ENCODE peak calls at places on chromosomes 13 and 19, in four cellular contexts. One of them, this sample, is unnamed.

GRCh38 chr19:1849999-1850398 is 1.7 kb upstream of the REXO1 start:
- DNase-seq in neural progenitor cell: no peak
- DNase-seq in Karpas-422: no peak
- DNase-seq in adipocyte: no peak
- DNase-seq in this sample: no peak

GRCh38 chr19:9865732-9866627 is 30.9 kb downstream of the PIN1 start:
- DNase-seq in neural progenitor cell: peak
- DNase-seq in Karpas-422: no peak
- DNase-seq in adipocyte: no peak
- DNase-seq in this sample: no peak

GRCh38 chr13:76024151-76024550 is 388.0 kb downstream of the LMO7 start:
- DNase-seq in neural progenitor cell: no peak
- DNase-seq in Karpas-422: no peak
- DNase-seq in adipocyte: no peak
- DNase-seq in this sample: peak

GRCh38 chr13:71015516-71015915 is 851.5 kb downstream of the DACH1 start:
- DNase-seq in neural progenitor cell: no peak
- DNase-seq in Karpas-422: no peak
- DNase-seq in adipocyte: no peak
- DNase-seq in this sample: no peak

GRCh38 chr13:93227280-93227905 is 786 bp downstream of the GPC6 start:
- DNase-seq in neural progenitor cell: peak
- DNase-seq in Karpas-422: no peak
- DNase-seq in adipocyte: peak
- DNase-seq in this sample: peak

GRCh38 chr19:14081797-14082674 is 3.5 kb downstream of the C19orf67 start:
- DNase-seq in neural progenitor cell: peak
- DNase-seq in Karpas-422: no peak
- DNase-seq in adipocyte: peak
- DNase-seq in this sample: peak

GRCh38 chr13:79710376-79710775 is 229.4 kb downstream of the NDFIP2 start:
- DNase-seq in neural progenitor cell: no peak
- DNase-seq in Karpas-422: no peak
- DNase-seq in adipocyte: peak
- DNase-seq in this sample: no peak

GRCh38 chr13:44816701-44817684 is 172.3 kb downstream of the NUFIP1 start:
- DNase-seq in neural progenitor cell: no peak
- DNase-seq in Karpas-422: peak
- DNase-seq in adipocyte: no peak
- DNase-seq in this sample: peak

GRCh38 chr19:32469796-32470195 is 64.2 kb downstream of the DPY19L3 start:
- DNase-seq in neural progenitor cell: no peak
- DNase-seq in Karpas-422: no peak
- DNase-seq in adipocyte: no peak
- DNase-seq in this sample: no peak

GRCh38 chr13:42068886-42069285 is 20.4 kb downstream of the DGKH start:
- DNase-seq in neural progenitor cell: no peak
- DNase-seq in Karpas-422: no peak
- DNase-seq in adipocyte: no peak
- DNase-seq in this sample: no peak

GRCh38 chr13:107450931-107451330 is 764.4 kb downstream of the LIG4 start:
- DNase-seq in neural progenitor cell: no peak
- DNase-seq in Karpas-422: no peak
- DNase-seq in adipocyte: peak
- DNase-seq in this sample: peak

GRCh38 chr13:73966331-73966730 is 167.9 kb downstream of the KLF12 start:
- DNase-seq in neural progenitor cell: no peak
- DNase-seq in Karpas-422: peak
- DNase-seq in adipocyte: no peak
- DNase-seq in this sample: no peak

GRCh38 chr13:27496851-27497250 is 46.5 kb upstream of the MTIF3 start:
- DNase-seq in neural progenitor cell: no peak
- DNase-seq in Karpas-422: no peak
- DNase-seq in adipocyte: no peak
- DNase-seq in this sample: no peak

GRCh38 chr13:39038569-39038898 is 278 bp downstream of the NHLRC3 start:
- DNase-seq in neural progenitor cell: no peak
- DNase-seq in Karpas-422: peak
- DNase-seq in adipocyte: peak
- DNase-seq in this sample: peak

GRCh38 chr13:43074824-43075510 is 51.6 kb downstream of the DNAJC15 start:
- DNase-seq in neural progenitor cell: no peak
- DNase-seq in Karpas-422: no peak
- DNase-seq in adipocyte: no peak
- DNase-seq in this sample: no peak
- H3K9ac ChIP-seq in neural progenitor cell: no peak
- H3K9ac ChIP-seq in Karpas-422: no peak
- H3K9ac ChIP-seq in adipocyte: no peak
- H3K9ac ChIP-seq in this sample: no peak

DNA sequence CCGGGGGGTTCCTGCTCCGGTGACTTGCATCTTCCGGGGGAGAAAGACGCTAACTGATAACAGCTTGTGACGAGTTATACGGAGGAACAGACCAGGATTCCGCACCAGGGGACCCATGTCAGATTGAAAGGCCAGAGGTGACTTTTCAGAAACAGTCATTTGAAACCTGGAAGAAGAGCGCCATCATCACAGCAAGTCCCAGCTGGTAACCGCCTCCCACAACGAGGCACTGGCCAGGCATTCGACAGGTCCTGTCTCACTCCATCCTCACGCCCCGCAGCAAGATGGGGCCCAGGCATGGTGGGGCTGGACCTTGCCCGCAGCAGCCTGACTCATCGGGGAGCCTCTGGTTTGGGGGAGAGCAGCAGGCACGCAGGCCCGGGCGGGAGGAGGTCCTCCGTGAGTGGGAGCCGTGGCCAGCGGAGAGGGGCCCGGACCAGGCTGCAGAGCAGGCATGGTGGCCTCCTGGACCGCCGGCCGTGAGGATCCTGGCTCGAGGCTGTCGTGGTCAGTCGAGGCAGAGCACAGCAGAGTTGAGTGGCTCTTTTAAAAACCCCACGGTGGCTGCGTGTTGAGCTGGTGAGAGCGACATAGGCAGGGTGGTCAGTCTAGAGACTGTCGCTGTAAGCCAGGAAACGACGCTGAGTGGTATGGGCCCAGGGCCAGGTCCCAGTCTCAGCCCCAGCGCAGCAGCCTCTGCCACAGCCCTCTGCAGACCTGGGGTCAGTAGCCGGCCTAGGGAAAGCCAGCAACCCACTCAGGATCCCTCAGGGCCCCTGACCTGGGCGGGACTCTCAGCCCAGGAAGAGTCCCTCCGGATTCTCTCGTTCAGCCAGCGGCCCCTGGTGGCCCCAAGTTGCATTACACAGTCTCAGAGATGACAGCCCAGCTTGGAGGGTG is 94.9 kb upstream of the MCF2L start:
- DNase-seq in neural progenitor cell: peak
- DNase-seq in Karpas-422: peak
- DNase-seq in adipocyte: peak
- DNase-seq in this sample: peak
- H3K4me3 ChIP-seq in neural progenitor cell: no peak
- H3K4me3 ChIP-seq in Karpas-422: no peak
- H3K4me3 ChIP-seq in adipocyte: no peak
- H3K4me3 ChIP-seq in this sample: no peak

GRCh38 chr19:3387645-3388589 is 21.5 kb downstream of the NFIC start:
- DNase-seq in neural progenitor cell: no peak
- DNase-seq in Karpas-422: no peak
- DNase-seq in adipocyte: peak
- DNase-seq in this sample: no peak
- H3K9ac ChIP-seq in neural progenitor cell: no peak
- H3K9ac ChIP-seq in Karpas-422: no peak
- H3K9ac ChIP-seq in adipocyte: peak
- H3K9ac ChIP-seq in this sample: no peak

GRCh38 chr19:48395499-48395898 is 2.0 kb downstream of the GRIN2D start:
- DNase-seq in neural progenitor cell: no peak
- DNase-seq in Karpas-422: no peak
- DNase-seq in adipocyte: no peak
- DNase-seq in this sample: no peak

GRCh38 chr19:48393559-48394330 is at the start of gene GRIN2D:
- DNase-seq in neural progenitor cell: peak
- DNase-seq in Karpas-422: no peak
- DNase-seq in adipocyte: peak
- DNase-seq in this sample: peak

GRCh38 chr19:48393196-48393558 is 291 bp upstream of the GRIN2D start:
- DNase-seq in neural progenitor cell: no peak
- DNase-seq in Karpas-422: no peak
- DNase-seq in adipocyte: no peak
- DNase-seq in this sample: no peak

GRCh38 chr19:48395170-48395455 is 1.6 kb downstream of the GRIN2D start:
- DNase-seq in neural progenitor cell: no peak
- DNase-seq in Karpas-422: no peak
- DNase-seq in adipocyte: no peak
- DNase-seq in this sample: no peak

GRCh38 chr19:48394331-48395169 is 1.1 kb downstream of the GRIN2D start:
- DNase-seq in neural progenitor cell: no peak
- DNase-seq in Karpas-422: no peak
- DNase-seq in adipocyte: no peak
- DNase-seq in this sample: no peak
- H3K4me3 ChIP-seq in neural progenitor cell: peak
- H3K4me3 ChIP-seq in Karpas-422: no peak
- H3K4me3 ChIP-seq in adipocyte: peak
- H3K4me3 ChIP-seq in this sample: peak

GRCh38 chr13:77916481-77916880 is 2.1 kb downstream of the EDNRB start:
- DNase-seq in neural progenitor cell: no peak
- DNase-seq in Karpas-422: no peak
- DNase-seq in adipocyte: no peak
- DNase-seq in this sample: no peak
- H3K9ac ChIP-seq in neural progenitor cell: no peak
- H3K9ac ChIP-seq in Karpas-422: no peak
- H3K9ac ChIP-seq in adipocyte: peak
- H3K9ac ChIP-seq in this sample: no peak

GRCh38 chr19:17108453-17108784 is 32.8 kb downstream of the MYO9B start:
- DNase-seq in neural progenitor cell: no peak
- DNase-seq in Karpas-422: peak
- DNase-seq in adipocyte: no peak
- DNase-seq in this sample: no peak
- H3K4me3 ChIP-seq in neural progenitor cell: no peak
- H3K4me3 ChIP-seq in Karpas-422: peak
- H3K4me3 ChIP-seq in adipocyte: peak
- H3K4me3 ChIP-seq in this sample: peak

GRCh38 chr19:36026091-36026876 is 6.4 kb downstream of the CLIP3 start:
- DNase-seq in neural progenitor cell: no peak
- DNase-seq in Karpas-422: no peak
- DNase-seq in adipocyte: no peak
- DNase-seq in this sample: no peak

GRCh38 chr19:36019061-36019670 is 5.2 kb upstream of the ALKBH6 start:
- DNase-seq in neural progenitor cell: no peak
- DNase-seq in Karpas-422: no peak
- DNase-seq in adipocyte: no peak
- DNase-seq in this sample: no peak

GRCh38 chr19:36027696-36028095 is 5.0 kb downstream of the CLIP3 start:
- DNase-seq in neural progenitor cell: no peak
- DNase-seq in Karpas-422: no peak
- DNase-seq in adipocyte: no peak
- DNase-seq in this sample: no peak

GRCh38 chr19:36025541-36025940 is 7.1 kb downstream of the CLIP3 start:
- DNase-seq in neural progenitor cell: no peak
- DNase-seq in Karpas-422: no peak
- DNase-seq in adipocyte: no peak
- DNase-seq in this sample: no peak

GRCh38 chr19:36023432-36023831 is 9.2 kb downstream of the CLIP3 start:
- DNase-seq in neural progenitor cell: no peak
- DNase-seq in Karpas-422: no peak
- DNase-seq in adipocyte: no peak
- DNase-seq in this sample: no peak
- H3K9ac ChIP-seq in neural progenitor cell: no peak
- H3K9ac ChIP-seq in Karpas-422: no peak
- H3K9ac ChIP-seq in adipocyte: no peak
- H3K9ac ChIP-seq in this sample: no peak

GRCh38 chr13:48186722-48187121 is 46.3 kb upstream of the ITM2B start:
- DNase-seq in neural progenitor cell: no peak
- DNase-seq in Karpas-422: no peak
- DNase-seq in adipocyte: no peak
- DNase-seq in this sample: no peak
- H3K4me3 ChIP-seq in neural progenitor cell: no peak
- H3K4me3 ChIP-seq in Karpas-422: no peak
- H3K4me3 ChIP-seq in adipocyte: no peak
- H3K4me3 ChIP-seq in this sample: no peak

DNA sequence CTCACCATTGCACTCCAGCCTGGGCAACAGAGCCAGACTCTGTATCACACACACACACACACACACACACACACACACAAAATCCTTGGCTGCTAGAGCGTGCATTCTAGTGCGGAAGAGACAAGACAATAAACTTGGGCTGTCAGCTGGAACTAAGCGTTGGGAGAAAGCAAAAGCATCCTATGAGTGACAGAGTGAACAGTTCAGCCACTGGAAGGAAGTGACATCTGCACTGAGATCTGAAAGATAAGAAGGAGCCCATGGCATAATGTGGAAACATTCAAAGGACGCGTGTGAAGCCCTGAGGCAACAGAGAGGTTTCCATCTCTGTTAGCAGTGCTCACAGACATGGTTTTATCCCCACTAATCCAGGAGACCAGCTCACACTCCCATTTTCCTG is 3.5 kb upstream of the SLC1A5 start:
- DNase-seq in neural progenitor cell: no peak
- DNase-seq in Karpas-422: no peak
- DNase-seq in adipocyte: no peak
- DNase-seq in this sample: no peak
- H3K9ac ChIP-seq in neural progenitor cell: no peak
- H3K9ac ChIP-seq in Karpas-422: no peak
- H3K9ac ChIP-seq in adipocyte: no peak
- H3K9ac ChIP-seq in this sample: no peak